ENCODE peak calls at places on chromosomes 11 and 22, in six cellular contexts. One of them, this sample, is unnamed.

GRCh38 chr22:46593211-46593676 is 26.9 kb upstream of the GRAMD4 start:
- DNase-seq in thoracic aorta: no peak
- DNase-seq in cardiac fibroblast: no peak
- DNase-seq in fibroblast of lung: peak
- DNase-seq in uterus: no peak
- DNase-seq in lower lobe of right lung: peak
- DNase-seq in this sample: no peak

GRCh38 chr11:61154528-61154927 is 6.7 kb downstream of the VPS37C start:
- DNase-seq in fibroblast of lung: no peak
- DNase-seq in lower lobe of right lung: no peak
- DNase-seq in uterus: no peak
- DNase-seq in cardiac fibroblast: no peak
- DNase-seq in thoracic aorta: no peak
- DNase-seq in this sample: no peak

GRCh38 chr22:44465563-44465962 is 32.5 kb downstream of the RTL6 start:
- DNase-seq in cardiac fibroblast: no peak
- DNase-seq in uterus: no peak
- DNase-seq in thoracic aorta: no peak
- DNase-seq in lower lobe of right lung: no peak
- DNase-seq in fibroblast of lung: no peak
- DNase-seq in this sample: no peak

GRCh38 chr11:68998390-68998911 is 14.6 kb downstream of the MRGPRF start:
- DNase-seq in thoracic aorta: no peak
- DNase-seq in lower lobe of right lung: peak
- DNase-seq in fibroblast of lung: peak
- DNase-seq in cardiac fibroblast: peak
- DNase-seq in uterus: no peak
- DNase-seq in this sample: no peak

GRCh38 chr22:35306350-35306967 is 6.8 kb downstream of the TOM1 start:
- DNase-seq in uterus: no peak
- DNase-seq in lower lobe of right lung: no peak
- DNase-seq in cardiac fibroblast: peak
- DNase-seq in fibroblast of lung: no peak
- DNase-seq in thoracic aorta: no peak
- DNase-seq in this sample: no peak

GRCh38 chr11:109954534-109954933 is 138.7 kb upstream of the ZC3H12C start:
- DNase-seq in uterus: no peak
- DNase-seq in fibroblast of lung: no peak
- DNase-seq in cardiac fibroblast: no peak
- DNase-seq in thoracic aorta: no peak
- DNase-seq in lower lobe of right lung: no peak
- DNase-seq in this sample: no peak

GRCh38 chr22:47278655-47279054 is 516.2 kb downstream of the TBC1D22A start:
- DNase-seq in uterus: no peak
- DNase-seq in fibroblast of lung: no peak
- DNase-seq in thoracic aorta: no peak
- DNase-seq in cardiac fibroblast: no peak
- DNase-seq in lower lobe of right lung: no peak
- DNase-seq in this sample: no peak

GRCh38 chr11:63622318-63622717 is 8.1 kb upstream of the PLAAT3 start:
- DNase-seq in uterus: no peak
- DNase-seq in cardiac fibroblast: no peak
- DNase-seq in fibroblast of lung: no peak
- DNase-seq in lower lobe of right lung: no peak
- DNase-seq in thoracic aorta: no peak
- DNase-seq in this sample: no peak

GRCh38 chr11:125331357-125331756 is 164.7 kb downstream of the FEZ1 start:
- DNase-seq in uterus: no peak
- DNase-seq in thoracic aorta: no peak
- DNase-seq in cardiac fibroblast: no peak
- DNase-seq in fibroblast of lung: no peak
- DNase-seq in lower lobe of right lung: no peak
- DNase-seq in this sample: no peak

GRCh38 chr11:65739022-65739421 is 18.4 kb upstream of the RNASEH2C start:
- DNase-seq in fibroblast of lung: no peak
- DNase-seq in uterus: no peak
- DNase-seq in lower lobe of right lung: no peak
- DNase-seq in thoracic aorta: no peak
- DNase-seq in cardiac fibroblast: no peak
- DNase-seq in this sample: no peak

GRCh38 chr11:130523166-130523565 is 74.7 kb downstream of the ADAMTS15 start:
- DNase-seq in fibroblast of lung: peak
- DNase-seq in uterus: no peak
- DNase-seq in lower lobe of right lung: no peak
- DNase-seq in thoracic aorta: no peak
- DNase-seq in cardiac fibroblast: no peak
- DNase-seq in this sample: no peak

GRCh38 chr22:26914786-26915185 is 257.4 kb downstream of the MIAT start:
- DNase-seq in fibroblast of lung: no peak
- DNase-seq in cardiac fibroblast: no peak
- DNase-seq in thoracic aorta: no peak
- DNase-seq in lower lobe of right lung: no peak
- DNase-seq in uterus: no peak
- DNase-seq in this sample: no peak

GRCh38 chr11:45395421-45395820 is 109.3 kb upstream of the SYT13 start:
- DNase-seq in cardiac fibroblast: no peak
- DNase-seq in thoracic aorta: no peak
- DNase-seq in uterus: no peak
- DNase-seq in fibroblast of lung: no peak
- DNase-seq in lower lobe of right lung: no peak
- DNase-seq in this sample: no peak

GRCh38 chr11:94948070-94948617 is 25.2 kb downstream of the CWC15 start:
- DNase-seq in fibroblast of lung: peak
- DNase-seq in uterus: no peak
- DNase-seq in thoracic aorta: no peak
- DNase-seq in cardiac fibroblast: peak
- DNase-seq in lower lobe of right lung: no peak
- DNase-seq in this sample: no peak

GRCh38 chr22:45602004-45602733 is 69.5 kb upstream of the ATXN10 start:
- DNase-seq in cardiac fibroblast: no peak
- DNase-seq in fibroblast of lung: no peak
- DNase-seq in lower lobe of right lung: peak
- DNase-seq in thoracic aorta: no peak
- DNase-seq in uterus: no peak
- DNase-seq in this sample: no peak

GRCh38 chr11:82229346-82229745 is 504.3 kb downstream of the FAM181B start:
- DNase-seq in lower lobe of right lung: no peak
- DNase-seq in thoracic aorta: no peak
- DNase-seq in fibroblast of lung: no peak
- DNase-seq in cardiac fibroblast: peak
- DNase-seq in uterus: no peak
- DNase-seq in this sample: no peak

GRCh38 chr11:133549796-133550195 is 17.5 kb upstream of the OPCML start:
- DNase-seq in thoracic aorta: no peak
- DNase-seq in fibroblast of lung: no peak
- DNase-seq in cardiac fibroblast: no peak
- DNase-seq in lower lobe of right lung: no peak
- DNase-seq in uterus: no peak
- DNase-seq in this sample: no peak

GRCh38 chr11:43694477-43694876 is 13.9 kb downstream of the HSD17B12 start:
- DNase-seq in cardiac fibroblast: no peak
- DNase-seq in lower lobe of right lung: no peak
- DNase-seq in uterus: no peak
- DNase-seq in thoracic aorta: no peak
- DNase-seq in fibroblast of lung: no peak
- DNase-seq in this sample: no peak

GRCh38 chr11:45026835-45027234 is 76.2 kb upstream of the TP53I11 start:
- DNase-seq in cardiac fibroblast: no peak
- DNase-seq in thoracic aorta: no peak
- DNase-seq in fibroblast of lung: no peak
- DNase-seq in lower lobe of right lung: no peak
- DNase-seq in uterus: no peak
- DNase-seq in this sample: no peak

GRCh38 chr11:70128435-70128906 is 50.4 kb downstream of the ANO1 start:
- DNase-seq in lower lobe of right lung: no peak
- DNase-seq in fibroblast of lung: peak
- DNase-seq in thoracic aorta: peak
- DNase-seq in uterus: no peak
- DNase-seq in cardiac fibroblast: no peak
- DNase-seq in this sample: no peak

GRCh38 chr22:43289551-43289963 is 53.6 kb downstream of the SCUBE1 start:
- DNase-seq in cardiac fibroblast: no peak
- DNase-seq in thoracic aorta: no peak
- DNase-seq in fibroblast of lung: no peak
- DNase-seq in uterus: no peak
- DNase-seq in lower lobe of right lung: no peak
- DNase-seq in this sample: no peak

GRCh38 chr22:50302564-50302963 is 4.9 kb downstream of the PLXNB2 start:
- DNase-seq in uterus: peak
- DNase-seq in cardiac fibroblast: no peak
- DNase-seq in lower lobe of right lung: no peak
- DNase-seq in thoracic aorta: no peak
- DNase-seq in fibroblast of lung: no peak
- DNase-seq in this sample: no peak

GRCh38 chr22:50304528-50305392 is 2.7 kb downstream of the PLXNB2 start:
- DNase-seq in cardiac fibroblast: peak
- DNase-seq in lower lobe of right lung: peak
- DNase-seq in fibroblast of lung: peak
- DNase-seq in thoracic aorta: no peak
- DNase-seq in uterus: no peak
- DNase-seq in this sample: no peak

GRCh38 chr22:50302041-50302541 is 5.4 kb downstream of the PLXNB2 start:
- DNase-seq in lower lobe of right lung: peak
- DNase-seq in cardiac fibroblast: peak
- DNase-seq in uterus: no peak
- DNase-seq in thoracic aorta: no peak
- DNase-seq in fibroblast of lung: no peak
- DNase-seq in this sample: no peak

GRCh38 chr22:50303848-50304527 is 3.5 kb downstream of the PLXNB2 start:
- DNase-seq in lower lobe of right lung: peak
- DNase-seq in uterus: peak
- DNase-seq in cardiac fibroblast: no peak
- DNase-seq in thoracic aorta: no peak
- DNase-seq in fibroblast of lung: no peak
- DNase-seq in this sample: no peak

GRCh38 chr22:50303515-50303847 is 4.0 kb downstream of the PLXNB2 start:
- DNase-seq in cardiac fibroblast: no peak
- DNase-seq in fibroblast of lung: no peak
- DNase-seq in thoracic aorta: no peak
- DNase-seq in uterus: no peak
- DNase-seq in lower lobe of right lung: no peak
- DNase-seq in this sample: no peak
- H3K4me3 ChIP-seq in cardiac fibroblast: no peak
- H3K4me3 ChIP-seq in fibroblast of lung: no peak
- H3K4me3 ChIP-seq in thoracic aorta: peak
- H3K4me3 ChIP-seq in uterus: no peak
- H3K4me3 ChIP-seq in lower lobe of right lung: peak
- H3K4me3 ChIP-seq in this sample: no peak

GRCh38 chr22:36863979-36864378 is 3.2 kb downstream of the NCF4 start:
- DNase-seq in uterus: no peak
- DNase-seq in lower lobe of right lung: no peak
- DNase-seq in cardiac fibroblast: no peak
- DNase-seq in thoracic aorta: no peak
- DNase-seq in fibroblast of lung: no peak
- DNase-seq in this sample: no peak

GRCh38 chr22:36864454-36865215 is 3.8 kb downstream of the NCF4 start:
- DNase-seq in fibroblast of lung: no peak
- DNase-seq in thoracic aorta: no peak
- DNase-seq in uterus: no peak
- DNase-seq in lower lobe of right lung: no peak
- DNase-seq in cardiac fibroblast: no peak
- DNase-seq in this sample: no peak

GRCh38 chr22:36862251-36863242 is 1.7 kb downstream of the NCF4 start:
- DNase-seq in fibroblast of lung: no peak
- DNase-seq in lower lobe of right lung: peak
- DNase-seq in thoracic aorta: no peak
- DNase-seq in cardiac fibroblast: no peak
- DNase-seq in uterus: no peak
- DNase-seq in this sample: no peak

GRCh38 chr22:36865346-36865745 is 4.5 kb downstream of the NCF4 start:
- DNase-seq in cardiac fibroblast: peak
- DNase-seq in uterus: no peak
- DNase-seq in lower lobe of right lung: no peak
- DNase-seq in fibroblast of lung: peak
- DNase-seq in thoracic aorta: no peak
- DNase-seq in this sample: no peak

DNA sequence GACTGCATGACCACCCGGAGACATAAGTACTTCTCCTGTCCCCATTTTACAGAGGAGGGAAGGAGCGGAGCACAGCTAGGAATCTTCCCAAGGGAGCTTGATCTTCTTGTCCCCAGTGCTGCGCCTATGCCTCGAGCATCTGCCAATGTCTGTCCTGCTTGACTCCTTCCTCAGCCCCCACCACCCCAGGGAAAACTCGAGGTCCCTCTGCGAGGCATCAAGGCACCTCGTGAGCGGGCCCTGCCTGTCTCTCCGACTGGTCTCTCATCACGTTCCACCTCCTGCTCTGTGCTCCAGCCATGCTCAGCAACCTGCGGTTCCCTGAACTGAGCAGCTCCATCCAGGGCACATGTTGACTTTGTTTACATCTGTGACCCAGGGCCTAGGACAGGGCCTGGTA is 2.5 kb downstream of the NCF4 start:
- DNase-seq in lower lobe of right lung: no peak
- DNase-seq in cardiac fibroblast: no peak
- DNase-seq in fibroblast of lung: no peak
- DNase-seq in thoracic aorta: no peak
- DNase-seq in uterus: no peak
- DNase-seq in this sample: no peak
- H3K4me3 ChIP-seq in lower lobe of right lung: no peak
- H3K4me3 ChIP-seq in cardiac fibroblast: no peak
- H3K4me3 ChIP-seq in fibroblast of lung: no peak
- H3K4me3 ChIP-seq in thoracic aorta: no peak
- H3K4me3 ChIP-seq in uterus: no peak
- H3K4me3 ChIP-seq in this sample: no peak

GRCh38 chr22:21937821-21938070 is 14.9 kb downstream of the PPM1F start:
- DNase-seq in fibroblast of lung: peak
- DNase-seq in cardiac fibroblast: no peak
- DNase-seq in uterus: no peak
- DNase-seq in thoracic aorta: no peak
- DNase-seq in lower lobe of right lung: no peak
- DNase-seq in this sample: no peak
- H3K4me3 ChIP-seq in fibroblast of lung: peak
- H3K4me3 ChIP-seq in cardiac fibroblast: peak
- H3K4me3 ChIP-seq in uterus: peak
- H3K4me3 ChIP-seq in thoracic aorta: peak
- H3K4me3 ChIP-seq in lower lobe of right lung: peak
- H3K4me3 ChIP-seq in this sample: no peak

GRCh38 chr11:88307749-88308425 is 29.6 kb downstream of the CTSC start:
- DNase-seq in lower lobe of right lung: no peak
- DNase-seq in thoracic aorta: no peak
- DNase-seq in fibroblast of lung: no peak
- DNase-seq in uterus: no peak
- DNase-seq in cardiac fibroblast: no peak
- DNase-seq in this sample: no peak

GRCh38 chr11:88306785-88307184 is 30.8 kb downstream of the CTSC start:
- DNase-seq in uterus: no peak
- DNase-seq in cardiac fibroblast: no peak
- DNase-seq in lower lobe of right lung: no peak
- DNase-seq in thoracic aorta: no peak
- DNase-seq in fibroblast of lung: no peak
- DNase-seq in this sample: no peak

GRCh38 chr11:88305430-88305829 is 32.1 kb downstream of the CTSC start:
- DNase-seq in fibroblast of lung: no peak
- DNase-seq in cardiac fibroblast: no peak
- DNase-seq in uterus: no peak
- DNase-seq in lower lobe of right lung: no peak
- DNase-seq in thoracic aorta: no peak
- DNase-seq in this sample: no peak

GRCh38 chr11:88310246-88310645 is 27.3 kb downstream of the CTSC start:
- DNase-seq in lower lobe of right lung: no peak
- DNase-seq in uterus: no peak
- DNase-seq in cardiac fibroblast: no peak
- DNase-seq in thoracic aorta: no peak
- DNase-seq in fibroblast of lung: peak
- DNase-seq in this sample: no peak

GRCh38 chr11:88308576-88308975 is 29.0 kb downstream of the CTSC start:
- DNase-seq in cardiac fibroblast: no peak
- DNase-seq in thoracic aorta: no peak
- DNase-seq in uterus: no peak
- DNase-seq in lower lobe of right lung: no peak
- DNase-seq in fibroblast of lung: no peak
- DNase-seq in this sample: no peak
- H3K4me3 ChIP-seq in cardiac fibroblast: no peak
- H3K4me3 ChIP-seq in thoracic aorta: no peak
- H3K4me3 ChIP-seq in uterus: no peak
- H3K4me3 ChIP-seq in lower lobe of right lung: no peak
- H3K4me3 ChIP-seq in fibroblast of lung: no peak
- H3K4me3 ChIP-seq in this sample: no peak